ENCODE peak calls at places on chromosomes 3 and 15, in four cellular contexts. R, I, Z and W are unnamed samples.

GRCh38 chr15:95284933-95285401 is 1045.5 kb upstream of the NR2F2 start:
- DNase-seq in R (no peak), I (no peak), Z (no peak), W (no peak)

GRCh38 chr15:62164500-62165028 is 521 bp downstream of the C2CD4B start:
- DNase-seq in R (no peak), I (no peak), Z (peak; percentile 28), W (peak; percentile 76)

GRCh38 chr3:71138410-71138809 is 445.1 kb downstream of the FOXP1 start:
- DNase-seq in R (no peak), I (no peak), Z (no peak), W (no peak)

GRCh38 chr3:144763878-144764454 is 792.3 kb downstream of the DIPK2A start:
- DNase-seq in R (no peak), I (no peak), Z (no peak), W (no peak)

GRCh38 chr3:71241981-71242552 is 341.5 kb downstream of the FOXP1 start:
- DNase-seq in R (no peak), I (no peak), Z (no peak), W (no peak)

GRCh38 chr15:84797212-84797611 is 19.9 kb upstream of the ALPK3 start:
- DNase-seq in R (no peak), I (no peak), Z (no peak), W (no peak)

GRCh38 chr15:99247063-99247462 is 2.3 kb downstream of the TTC23 start:
- DNase-seq in R (no peak), I (no peak), Z (no peak), W (no peak)

GRCh38 chr3:162142511-162142910 is 645.9 kb downstream of the OTOL1 start:
- DNase-seq in R (no peak), I (no peak), Z (no peak), W (no peak)

GRCh38 chr15:33218071-33218491 is 23.6 kb upstream of the FMN1 start:
- DNase-seq in R (no peak), I (no peak), Z (no peak), W (no peak)

GRCh38 chr15:96693990-96694517 is 363.6 kb downstream of the NR2F2 start:
- DNase-seq in R (no peak), I (no peak), Z (no peak), W (no peak)

GRCh38 chr15:91508633-91509032 is 344.9 kb upstream of the SLCO3A1 start:
- DNase-seq in R (no peak), I (no peak), Z (no peak), W (no peak)

GRCh38 chr3:11154036-11154952 is at the start of gene HRH1:
- DNase-seq in R (no peak), I (peak; percentile 39), Z (peak; percentile 31), W (peak; percentile 64)

GRCh38 chr15:39255760-39256159 is 325.1 kb upstream of the THBS1 start:
- DNase-seq in R (no peak), I (no peak), Z (no peak), W (no peak)

GRCh38 chr15:34794590-34795206 is 651 bp downstream of the ACTC1 start:
- DNase-seq in R (no peak), I (no peak), Z (no peak), W (no peak)

GRCh38 chr3:192812736-192813383 is 85.5 kb upstream of the FGF12 start:
- DNase-seq in R (no peak), I (no peak), Z (peak; percentile 61), W (no peak)

GRCh38 chr3:47910777-47911440 is 105.3 kb downstream of the MAP4 start:
- DNase-seq in R (no peak), I (no peak), Z (peak; percentile 34), W (no peak)

GRCh38 chr15:84621358-84621979 is 20.7 kb downstream of the ZSCAN2 start:
- DNase-seq in R (no peak), I (no peak), Z (no peak), W (no peak)

GRCh38 chr15:79811406-79812405 is 85.1 kb downstream of the MTHFS start:
- DNase-seq in R (peak; percentile 86), I (peak; percentile 79), Z (no peak), W (no peak)

GRCh38 chr15:78212546-78213424 is 21.6 kb downstream of the ACSBG1 start:
- DNase-seq in R (peak; percentile 79), I (no peak), Z (peak; percentile 66), W (peak; percentile 53)

GRCh38 chr3:112829031-112829430 is 17.6 kb downstream of the CD200R1L start:
- DNase-seq in R (no peak), I (no peak), Z (no peak), W (no peak)

GRCh38 chr3:102207173-102207572 is 227.6 kb upstream of the ZPLD1 start:
- DNase-seq in R (no peak), I (no peak), Z (no peak), W (no peak)

GRCh38 chr3:77780621-77781020 is 740.7 kb downstream of the ROBO2 start:
- DNase-seq in R (no peak), I (no peak), Z (no peak), W (no peak)

GRCh38 chr3:174333640-174334039 is 525.5 kb upstream of the NAALADL2 start:
- DNase-seq in R (no peak), I (no peak), Z (no peak), W (no peak)

GRCh38 chr3:61628636-61629035 is 67.3 kb downstream of the PTPRG start:
- DNase-seq in R (no peak), I (no peak), Z (no peak), W (no peak)

GRCh38 chr3:47012342-47013230 is 33.1 kb downstream of the NBEAL2 start:
- DNase-seq in R (no peak), I (no peak), Z (no peak), W (peak; percentile 64)

GRCh38 chr3:64067510-64068346 is 44.4 kb upstream of the PSMD6 start:
- DNase-seq in R (no peak), I (no peak), Z (no peak), W (no peak)

GRCh38 chr15:74202461-74203401 is at the start of gene STRA6:
- DNase-seq in R (no peak), I (no peak), Z (peak; percentile 85), W (no peak)

GRCh38 chr3:11607816-11608215 is 35.9 kb downstream of the VGLL4 start:
- DNase-seq in R (no peak), I (no peak), Z (no peak), W (no peak)

GRCh38 chr3:24156466-24156865 is 211.4 kb downstream of the NR1D2 start:
- DNase-seq in R (no peak), I (no peak), Z (peak; percentile 72), W (no peak)

GRCh38 chr3:18099611-18100010 is 325.5 kb downstream of the SATB1 start:
- DNase-seq in R (no peak), I (no peak), Z (no peak), W (no peak)

GRCh38 chr3:155334215-155334896 is 40.9 kb upstream of the STRIT1 start:
- DNase-seq in R (no peak), I (no peak), Z (no peak), W (no peak)

GRCh38 chr3:32856355-32856889 is 38.6 kb downstream of the TRIM71 start:
- DNase-seq in R (no peak), I (no peak), Z (peak; percentile 29), W (no peak)
- H3K4me1 ChIP-seq in R (no peaks in the 10 kb centered on the region), I (no peaks in the 10 kb centered on the region), Z (peaks cover 5% of the 10 kb centered on the region), W (no peaks in the 10 kb centered on the region)

GRCh38 chr15:100334015-100334414 is 7.8 kb downstream of the ADAMTS17 start:
- DNase-seq in R (no peak), I (no peak), Z (no peak), W (no peak)

GRCh38 chr15:100334905-100335304 is 6.9 kb downstream of the ADAMTS17 start:
- DNase-seq in R (no peak), I (no peak), Z (no peak), W (no peak)

GRCh38 chr15:100335335-100335999 is 6.3 kb downstream of the ADAMTS17 start:
- DNase-seq in R (no peak), I (no peak), Z (no peak), W (no peak)

GRCh38 chr15:100333236-100333635 is 8.5 kb downstream of the ADAMTS17 start:
- DNase-seq in R (no peak), I (no peak), Z (no peak), W (no peak)

DNA sequence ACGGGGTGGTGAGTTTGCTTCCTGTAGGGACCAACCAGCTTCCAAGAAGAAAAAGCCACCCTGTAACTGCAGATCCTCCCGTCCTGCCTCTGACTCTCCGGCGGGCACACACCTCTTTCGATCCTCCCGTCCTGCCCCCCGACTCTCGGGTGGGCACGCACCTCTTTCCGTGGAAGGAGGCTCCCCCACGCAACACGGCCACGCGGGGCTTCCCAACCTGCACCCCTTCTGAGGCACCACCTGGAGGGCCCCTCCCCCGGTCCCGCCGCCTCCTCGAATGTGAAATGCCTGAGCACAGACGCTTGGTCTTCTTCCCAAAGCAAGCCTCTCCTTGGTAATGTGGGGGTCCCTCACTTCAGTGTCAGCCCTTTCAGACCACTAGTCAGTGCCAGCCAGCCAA is 7.3 kb downstream of the ADAMTS17 start:
- DNase-seq in R (no peak), I (no peak), Z (no peak), W (no peak)
- TF ChIP-seq POLR2A in R (no peak), I (no peak), Z (no peak), W (no peak)

DNA sequence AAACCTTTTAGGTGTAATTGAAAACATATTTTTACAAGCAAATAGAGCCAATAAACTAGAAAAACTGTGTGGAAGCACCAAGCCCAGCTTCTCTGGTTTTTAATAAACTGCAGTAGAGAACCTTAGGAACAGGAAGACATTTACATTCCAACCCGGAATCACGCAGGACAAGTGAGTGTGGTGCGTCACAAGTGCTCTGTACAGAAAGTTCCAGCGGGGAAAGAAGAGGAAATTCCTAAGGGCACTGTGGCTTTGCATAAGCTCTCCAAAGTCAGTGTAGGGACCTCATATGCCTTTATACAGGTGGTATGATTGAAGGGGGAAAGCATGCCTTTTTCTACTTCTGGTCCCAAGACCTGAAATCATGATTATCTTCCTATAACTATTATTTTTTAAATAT is 21.6 kb downstream of the COL8A1 start:
- DNase-seq in R (no peak), I (no peak), Z (no peak), W (no peak)
- H3K4me1 ChIP-seq in R (peaks cover 8% of the 10 kb centered on the region), I (no peaks in the 10 kb centered on the region), Z (no peaks in the 10 kb centered on the region), W (no peaks in the 10 kb centered on the region)

GRCh38 chr3:121839962-121840361 is 5.0 kb downstream of the EAF2 start:
- DNase-seq in R (no peak), I (no peak), Z (no peak), W (no peak)

GRCh38 chr3:121834079-121834730 is 655 bp downstream of the IQCB1 start:
- DNase-seq in R (no peak), I (peak; percentile 15), Z (no peak), W (no peak)

GRCh38 chr3:121836069-121836468 is 1.1 kb downstream of the EAF2 start:
- DNase-seq in R (no peak), I (no peak), Z (no peak), W (no peak)

DNA sequence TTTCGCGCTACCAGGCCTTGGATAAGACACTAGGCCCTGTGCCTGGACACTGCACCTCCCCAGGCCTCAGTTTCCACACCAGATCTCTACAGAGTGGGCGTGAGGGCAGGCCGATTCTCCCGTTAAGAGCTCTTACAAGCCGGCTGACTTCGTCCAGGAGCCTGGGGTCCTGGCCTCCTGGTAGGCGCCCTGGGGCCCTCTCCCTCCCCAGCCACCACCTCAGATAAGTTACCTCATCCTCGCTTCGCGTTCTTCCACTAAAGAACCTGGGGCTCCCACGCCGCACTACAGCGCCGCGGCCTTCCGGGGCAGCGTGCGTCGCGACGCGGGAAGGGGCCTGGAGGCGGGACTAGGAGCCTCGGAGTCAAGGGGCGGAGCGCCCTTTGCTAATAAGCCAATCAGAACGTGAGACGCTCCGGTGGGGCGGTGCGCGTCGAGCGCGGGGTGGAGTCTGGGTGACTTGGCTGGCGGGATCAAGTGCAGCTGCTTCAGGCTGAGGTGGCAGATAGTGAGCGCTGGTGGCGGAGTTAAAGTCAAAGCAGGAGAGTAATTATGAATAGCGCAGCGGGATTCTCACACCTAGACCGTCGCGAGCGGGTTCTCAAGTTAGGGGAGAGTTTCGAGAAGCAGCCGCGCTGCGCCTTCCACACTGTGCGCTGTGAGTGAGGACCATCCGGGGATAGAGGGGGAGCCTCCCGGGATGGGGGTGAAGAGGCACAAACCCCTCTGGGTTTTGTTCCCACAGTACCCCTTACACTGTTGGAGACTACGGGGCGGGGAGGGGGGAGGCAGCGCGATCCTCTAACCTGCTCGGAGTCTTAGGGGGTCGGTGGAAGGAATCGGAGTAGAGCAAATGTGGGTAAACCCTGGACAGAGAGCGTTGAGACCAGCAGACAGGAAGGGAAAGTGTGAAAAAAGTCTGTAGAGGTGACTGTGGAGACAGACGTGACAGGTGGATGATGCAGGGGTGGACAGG is at the start of the genes EAF2 and IQCB1:
- DNase-seq in R (peak; percentile 97), I (peak; percentile 96), Z (peak; percentile 97), W (peak; percentile 99)
- TF ChIP-seq POLR2A in R (peak; percentile 65), I (peak; percentile 58), Z (peak; percentile 69), W (peak; percentile 79)